ENCODE peak calls at places on chromosomes 5 and 9, in five cellular contexts. X is psoas muscle, L is astrocyte, T is trophoblast cell, B is substantia nigra. Z is an unnamed sample.

GRCh38 chr9:34591091-34591910 is 1.8 kb upstream of the CNTFR start:
- DNase-seq in B (peak), T (peak), X (peak), L (peak), Z (peak)

GRCh38 chr5:154465169-154465568 is 12.9 kb downstream of the HAND1 start:
- DNase-seq in X (no peak), T (peak), B (no peak), L (no peak), Z (peak)

GRCh38 chr5:24899180-24899579 is 254.4 kb upstream of the CDH10 start:
- DNase-seq in X (no peak), T (no peak), B (no peak), L (peak), Z (no peak)

GRCh38 chr9:7236186-7236585 is 478.4 kb downstream of the KDM4C start:
- DNase-seq in L (no peak), T (no peak), B (no peak), X (no peak), Z (no peak)

GRCh38 chr5:135033026-135033861 is 784 bp downstream of the PITX1 start:
- DNase-seq in L (no peak), T (peak), B (no peak), X (peak), Z (no peak)

GRCh38 chr9:87109182-87109581 is 161.9 kb upstream of the GAS1 start:
- DNase-seq in X (no peak), L (peak), B (no peak), T (no peak), Z (peak)

GRCh38 chr9:74735761-74736160 is 152.0 kb downstream of the TRPM6 start:
- DNase-seq in B (no peak), X (no peak), T (no peak), L (no peak), Z (no peak)

GRCh38 chr9:135123145-135123544 is 35.7 kb downstream of the OLFM1 start:
- DNase-seq in L (no peak), X (no peak), B (no peak), T (no peak), Z (no peak)

GRCh38 chr5:135195267-135195603 is 161.2 kb upstream of the PITX1 start:
- DNase-seq in B (no peak), T (no peak), L (peak), X (no peak), Z (no peak)

GRCh38 chr5:134275822-134276221 is 49.9 kb upstream of the PPP2CA start:
- DNase-seq in L (no peak), B (no peak), T (no peak), X (no peak), Z (no peak)

GRCh38 chr5:79507251-79508205 is 6.4 kb downstream of the HOMER1 start:
- DNase-seq in T (peak), X (no peak), B (no peak), L (no peak), Z (no peak)

GRCh38 chr5:79510638-79511037 is 3.3 kb downstream of the HOMER1 start:
- DNase-seq in X (peak), L (no peak), B (no peak), T (no peak), Z (no peak)

GRCh38 chr5:79508354-79508753 is 5.6 kb downstream of the HOMER1 start:
- DNase-seq in L (no peak), B (no peak), X (no peak), T (peak), Z (no peak)

GRCh38 chr5:79509244-79509880 is 4.6 kb downstream of the HOMER1 start:
- DNase-seq in L (no peak), T (no peak), X (no peak), B (no peak), Z (no peak)

DNA sequence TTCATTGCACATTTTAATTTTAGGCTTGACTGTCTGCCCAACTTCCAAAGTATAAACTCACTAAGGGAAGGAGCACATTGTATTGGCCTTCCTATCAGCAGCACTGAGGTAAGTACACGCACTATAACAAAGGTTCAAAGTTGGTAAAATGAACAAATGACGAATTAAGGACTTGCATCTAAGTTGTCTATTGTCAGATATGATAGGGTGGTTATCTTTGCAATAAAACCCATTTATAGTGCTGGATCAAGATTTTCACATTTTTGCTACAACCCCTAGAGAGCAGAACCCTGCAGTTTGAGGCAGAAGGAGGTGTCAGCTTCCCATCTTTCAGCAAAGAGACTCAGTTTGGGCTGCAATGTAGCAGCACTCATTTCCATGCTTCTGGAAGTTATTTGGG is 5.1 kb downstream of the HOMER1 start:
- DNase-seq in X (no peak), L (no peak), B (no peak), T (peak), Z (no peak)
- H3K27ac ChIP-seq in X (peak), L (no peak), B (no peak), T (no peak), Z (no peak)

GRCh38 chr9:27073841-27074728 is 34.9 kb upstream of the TEK start:
- DNase-seq in T (peak), L (no peak), B (no peak), X (no peak), Z (no peak)

DNA sequence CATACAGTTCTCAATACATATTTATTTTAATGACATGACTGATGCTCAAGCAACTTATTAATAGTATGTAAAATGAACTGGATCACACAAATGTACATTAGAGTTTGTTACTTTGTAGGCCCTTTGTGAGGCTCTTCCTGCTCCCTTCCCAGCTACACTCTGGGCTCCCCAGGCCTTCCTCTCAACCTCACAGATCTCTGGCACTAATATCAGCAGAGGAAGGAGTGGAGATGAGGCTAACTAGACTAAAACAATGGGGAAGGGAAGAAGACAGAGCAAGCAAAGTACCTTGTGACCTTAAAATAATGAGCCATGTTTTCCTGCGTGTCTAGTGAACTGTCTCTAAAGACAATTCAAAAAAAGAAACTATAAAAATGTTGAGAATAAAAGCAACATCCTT is 30.3 kb upstream of the TEK start:
- DNase-seq in L (no peak), B (no peak), T (no peak), X (no peak), Z (no peak)
- H3K27ac ChIP-seq in L (no peak), B (no peak), T (no peak), X (no peak), Z (no peak)

DNA sequence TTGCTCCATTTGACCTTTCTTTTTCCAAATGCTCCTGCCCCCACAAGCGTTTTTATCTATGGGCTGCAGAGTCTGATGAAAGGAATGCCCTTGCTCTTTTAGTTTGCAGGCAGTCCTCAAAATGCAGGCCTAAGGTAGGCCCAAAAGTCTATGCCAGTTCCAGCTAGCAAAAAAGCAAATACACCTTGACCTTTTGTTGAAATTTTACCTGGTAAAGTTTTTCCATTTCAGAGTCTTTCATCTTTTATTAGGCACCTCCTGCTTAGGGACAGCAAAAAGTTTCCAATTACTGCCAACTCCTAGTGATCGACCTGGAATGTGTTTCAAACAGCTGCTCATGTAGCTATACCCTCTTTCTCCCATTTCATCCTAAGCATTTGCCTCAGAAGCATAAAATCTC is 2.7 kb upstream of the LEAP2 start:
- DNase-seq in L (no peak), B (no peak), T (no peak), X (no peak), Z (no peak)
- H3K27ac ChIP-seq in L (no peak), B (no peak), T (no peak), X (peak), Z (no peak)

GRCh38 chr9:137114613-137115393 is at the start of gene DPP7:
- DNase-seq in X (peak), L (no peak), B (peak), T (peak), Z (no peak)

GRCh38 chr9:137116728-137117127 is 2.2 kb upstream of the DPP7 start:
- DNase-seq in L (no peak), X (no peak), B (no peak), T (peak), Z (no peak)

GRCh38 chr9:137116027-137116507 is 1.5 kb upstream of the DPP7 start:
- DNase-seq in B (no peak), T (no peak), L (no peak), X (no peak), Z (no peak)

GRCh38 chr9:137114220-137114612 is 317 bp downstream of the DPP7 start:
- DNase-seq in T (no peak), L (no peak), B (no peak), X (no peak), Z (no peak)

GRCh38 chr9:137115394-137116026 is 977 bp upstream of the DPP7 start:
- DNase-seq in X (no peak), T (no peak), B (no peak), L (no peak), Z (no peak)
- H3K27ac ChIP-seq in X (no peak), T (no peak), B (no peak), L (no peak), Z (no peak)

DNA sequence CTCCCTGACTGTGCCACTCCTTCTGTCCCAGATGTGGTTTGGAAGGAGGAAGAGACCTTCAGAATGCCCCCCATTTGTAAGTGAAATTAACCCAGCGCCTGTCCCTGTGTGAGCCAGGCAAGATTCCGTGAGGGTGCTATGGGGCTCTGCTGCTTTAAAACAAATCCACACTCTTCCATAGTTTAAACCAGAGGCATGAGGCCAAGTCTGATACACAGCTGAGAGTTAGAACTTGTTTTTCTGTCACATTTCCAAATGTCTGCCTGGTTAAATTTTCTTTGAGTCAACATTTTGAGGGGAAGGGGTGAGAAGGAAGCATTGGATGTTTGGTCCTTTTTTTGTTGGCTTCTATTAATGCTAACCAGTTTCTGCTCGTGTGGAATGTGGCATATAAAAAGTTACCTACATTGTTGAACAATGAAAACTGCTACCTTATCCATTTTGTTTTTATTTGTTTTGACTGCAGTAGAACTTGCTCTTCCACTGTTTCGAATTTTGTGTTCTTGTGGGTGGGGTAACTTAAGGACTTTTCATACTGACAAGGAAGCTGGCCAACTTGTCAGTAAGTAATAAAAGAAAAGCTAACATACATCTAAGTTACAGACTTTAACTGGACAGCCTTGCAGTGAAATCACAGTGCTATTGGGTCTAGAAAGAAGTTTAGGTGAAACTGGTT is 12.9 kb downstream of the RGMB start:
- DNase-seq in L (peak), B (no peak), T (no peak), X (no peak), Z (no peak)
- H3K27ac ChIP-seq in L (no peak), B (no peak), T (no peak), X (peak), Z (no peak)

GRCh38 chr9:84241817-84242356 is 98.7 kb downstream of the SLC28A3 start:
- DNase-seq in L (no peak), X (no peak), B (no peak), T (no peak), Z (no peak)
- H3K27ac ChIP-seq in L (no peak), X (no peak), B (no peak), T (no peak), Z (no peak)

GRCh38 chr5:177369913-177370487 is 12.3 kb downstream of the RGS14 start:
- DNase-seq in X (no peak), L (no peak), B (no peak), T (no peak), Z (no peak)
- H3K27ac ChIP-seq in X (peak), L (no peak), B (no peak), T (no peak), Z (no peak)

GRCh38 chr5:88659529-88660325 is 223.3 kb downstream of the MEF2C start:
- DNase-seq in T (no peak), L (peak), B (no peak), X (no peak), Z (no peak)
- H3K27ac ChIP-seq in T (no peak), L (peak), B (peak), X (no peak), Z (no peak)

GRCh38 chr5:15966066-15966640 is 213.4 kb downstream of the MARCHF11 start:
- DNase-seq in L (peak), T (no peak), B (no peak), X (no peak), Z (no peak)
- H3K27ac ChIP-seq in L (no peak), T (no peak), B (no peak), X (no peak), Z (no peak)

GRCh38 chr9:127307802-127308201 is 43.2 kb downstream of the GARNL3 start:
- DNase-seq in T (no peak), B (no peak), L (no peak), X (peak), Z (no peak)

GRCh38 chr9:127309715-127310114 is 45.1 kb downstream of the GARNL3 start:
- DNase-seq in B (no peak), X (no peak), T (peak), L (no peak), Z (no peak)

GRCh38 chr9:127308559-127309429 is 44.2 kb downstream of the GARNL3 start:
- DNase-seq in L (peak), B (no peak), X (no peak), T (peak), Z (no peak)

GRCh38 chr9:127303830-127304229 is 39.3 kb downstream of the GARNL3 start:
- DNase-seq in T (no peak), B (no peak), X (no peak), L (no peak), Z (no peak)

DNA sequence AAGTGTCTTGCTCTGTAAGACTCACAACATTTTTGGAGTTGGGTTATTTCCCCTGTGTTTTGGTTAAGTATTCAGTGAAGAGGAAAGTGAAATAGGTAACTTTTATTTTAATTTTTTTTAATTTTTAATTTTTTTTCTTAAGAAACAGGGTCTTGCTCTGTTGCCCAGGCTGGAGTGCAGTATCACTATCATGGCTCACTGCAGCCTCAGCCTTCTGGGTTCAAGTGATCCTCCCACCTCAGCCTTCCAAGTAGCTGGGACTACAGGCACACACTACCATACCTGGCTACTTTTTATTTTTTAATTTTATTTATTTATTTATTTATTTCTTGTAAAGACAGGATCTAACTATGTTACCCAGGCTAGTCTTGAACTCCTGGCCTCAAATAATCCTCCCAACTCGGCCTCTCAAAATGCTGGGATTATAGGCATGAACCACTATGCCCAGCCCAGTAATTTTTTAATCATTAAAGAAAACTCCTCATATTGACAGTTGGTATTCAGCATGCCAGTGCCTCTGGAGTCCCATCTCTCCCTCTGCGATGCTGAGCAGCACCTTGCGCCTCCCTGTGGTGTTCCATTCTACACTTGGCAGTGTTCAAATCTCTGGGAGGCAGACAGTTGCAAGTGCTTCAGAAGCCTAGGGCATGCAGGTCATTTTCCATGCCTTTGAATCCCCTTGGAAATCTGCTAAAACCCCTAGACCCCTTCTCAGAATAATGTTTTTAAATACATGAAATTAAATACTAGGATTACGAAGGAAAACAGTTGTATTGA is 41.1 kb downstream of the GARNL3 start:
- DNase-seq in B (no peak), L (no peak), T (no peak), X (no peak), Z (no peak)
- H3K27ac ChIP-seq in B (no peak), L (no peak), T (no peak), X (no peak), Z (no peak)